ENCODE peak calls at places on chromosomes 3 and 15, in five cellular contexts. P is HCT116, K is body of pancreas, F is stomach, S is heart left ventricle. X is an unnamed sample.
A peak's percentile ranks its signal among the peaks of the same experiment; 100 is the strongest.

GRCh38 chr15:100712226-100712625 is 109.8 kb downstream of the ASB7 start:
- DNase-seq in P (no peak), F (no peak), S (peak; percentile 79), K (peak; percentile 17), X (peak; percentile 86)

GRCh38 chr3:64975138-64975537 is 287.3 kb upstream of the ADAMTS9 start:
- DNase-seq in K (no peak), F (no peak), P (no peak), S (peak; percentile 52), X (peak; percentile 65)

GRCh38 chr3:173584834-173585831 is 187.6 kb downstream of the NLGN1 start:
- DNase-seq in S (peak; percentile 61), F (no peak), P (no peak), K (peak; percentile 24), X (peak; percentile 72)

GRCh38 chr3:17420668-17421067 is 321.8 kb downstream of the TBC1D5 start:
- DNase-seq in P (no peak), F (no peak), K (no peak), S (no peak), X (no peak)

GRCh38 chr3:125057186-125057850 is 1.5 kb upstream of the HEG1 start:
- DNase-seq in P (no peak), S (no peak), F (no peak), K (no peak), X (peak; percentile 79)

GRCh38 chr3:65884072-65884471 is 154.6 kb downstream of the MAGI1 start:
- DNase-seq in K (no peak), F (no peak), S (no peak), P (no peak), X (no peak)

GRCh38 chr3:7322957-7323679 is 462.2 kb downstream of the GRM7 start:
- DNase-seq in S (no peak), K (no peak), P (no peak), F (no peak), X (no peak)

GRCh38 chr3:69288161-69288895 is 97.6 kb downstream of the FRMD4B start:
- DNase-seq in P (no peak), K (no peak), F (no peak), S (no peak), X (no peak)

GRCh38 chr3:190003730-190004129 is 117.0 kb downstream of the P3H2 start:
- DNase-seq in F (no peak), S (no peak), K (no peak), P (peak; percentile 22), X (no peak)

GRCh38 chr3:194730369-194730768 is 44.7 kb downstream of the FAM43A start:
- DNase-seq in K (peak; percentile 53), P (no peak), F (peak; percentile 78), S (no peak), X (no peak)

GRCh38 chr3:183377307-183377959 is 51.0 kb downstream of the MCF2L2 start:
- DNase-seq in P (no peak), F (no peak), K (no peak), S (no peak), X (no peak)

GRCh38 chr15:62119224-62119925 is 45.7 kb downstream of the C2CD4B start:
- DNase-seq in P (peak; percentile 44), F (no peak), K (no peak), S (no peak), X (no peak)

GRCh38 chr3:177944228-177944661 is 592.0 kb upstream of the KCNMB2 start:
- DNase-seq in F (no peak), S (no peak), K (no peak), P (no peak), X (no peak)

GRCh38 chr3:129211772-129212171 is 28.1 kb upstream of the CNBP start:
- DNase-seq in K (peak; percentile 65), P (peak; percentile 98), F (peak; percentile 86), S (peak; percentile 67), X (peak; percentile 87)
- H3K4me3 ChIP-seq in K (no peak overlapping the region), P (peak overlapping the region; percentile 39), F (no peak overlapping the region), S (no peak overlapping the region), X (no peak overlapping the region)

GRCh38 chr3:55544219-55544618 is 57.1 kb upstream of the WNT5A start:
- DNase-seq in S (no peak), P (no peak), F (no peak), K (no peak), X (no peak)
- TF ChIP-seq POLR2A in S (no peak), P (no peak), F (no peak), K (no peak), X (no peak)

DNA sequence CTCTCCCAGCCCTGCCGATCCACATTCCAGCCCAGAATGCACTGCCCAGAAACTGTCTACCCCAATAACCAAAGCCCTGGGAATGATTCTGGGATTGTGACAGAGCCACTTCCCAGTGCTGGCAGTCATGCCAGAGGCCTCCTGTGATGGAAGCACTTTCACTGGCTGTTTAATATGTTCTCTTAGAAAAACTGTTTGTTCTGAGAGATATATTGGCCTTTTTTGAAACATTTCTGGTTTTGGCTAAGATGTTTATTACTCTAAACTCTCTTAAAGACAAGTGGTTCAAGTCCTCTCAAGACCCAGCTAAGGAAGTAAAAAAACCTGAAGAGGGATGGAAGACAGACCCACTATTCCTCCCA is 74.0 kb upstream of the HACD2 start:
- DNase-seq in K (no peak), P (no peak), S (no peak), F (no peak), X (peak; percentile 92)
- H3K4me1 ChIP-seq in K (peaks cover 8% of the 10 kb centered on the region), P (no peaks in the 10 kb centered on the region), S (peaks cover 45% of the 10 kb centered on the region), F (peaks cover 88% of the 10 kb centered on the region), X (no peaks in the 10 kb centered on the region)

DNA sequence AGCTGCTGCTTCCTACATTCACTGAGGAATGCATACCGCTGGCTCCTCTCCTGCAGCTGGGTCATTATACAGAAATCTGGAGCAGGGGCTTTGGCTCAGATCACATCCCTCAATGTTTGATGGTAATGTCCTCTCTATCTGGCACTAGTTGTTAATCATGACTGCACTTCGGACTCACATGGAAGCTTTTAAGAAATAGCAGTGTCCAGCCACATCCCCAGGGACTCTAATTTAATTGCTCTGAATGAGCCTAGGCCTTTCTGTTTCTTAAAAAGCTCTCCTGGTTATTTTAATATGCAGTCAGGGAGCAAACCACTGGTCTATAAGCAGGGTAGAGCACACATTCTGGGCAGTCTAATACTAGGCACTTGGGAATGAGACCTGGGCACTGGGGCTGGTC is 25.7 kb upstream of the MYRIP start:
- DNase-seq in F (no peak), K (no peak), S (no peak), P (no peak), X (no peak)
- H3K4me3 ChIP-seq in F (no peak overlapping the region), K (no peak overlapping the region), S (no peak overlapping the region), P (no peak overlapping the region), X (no peak overlapping the region)

GRCh38 chr3:195896361-195897080 is 11.8 kb downstream of the TNK2 start:
- DNase-seq in K (no peak), S (peak; percentile 75), F (no peak), P (no peak), X (peak; percentile 83)
- TF ChIP-seq POLR2A in K (no peak), S (peak; percentile 19), F (no peak), P (no peak), X (no peak)

X was measured in sigmoid colon.